ENCODE peak calls at places on chromosomes 2 and 18, in five cellular contexts. V, W, Z, X and Y are unnamed samples.

GRCh38 chr2:143083636-143084035 is 45.6 kb upstream of the ARHGAP15 start:
- ATAC-seq in V (no peak), X (peak; percentile 51), Z (no peak), W (no peak), Y (no peak)

GRCh38 chr2:227228061-227228667 is 63.7 kb downstream of the COL4A3 start:
- ATAC-seq in V (peak; percentile 31), W (no peak), X (peak; percentile 25), Z (peak; percentile 72), Y (no peak)

GRCh38 chr2:3341336-3341735 is 36.3 kb downstream of the EIPR1 start:
- ATAC-seq in V (no peak), X (no peak), W (no peak), Z (peak; percentile 77), Y (no peak)

GRCh38 chr2:234289789-234290188 is 207.1 kb downstream of the ARL4C start:
- ATAC-seq in Z (peak; percentile 9), X (peak; percentile 22), V (peak; percentile 37), W (no peak), Y (no peak)

GRCh38 chr2:241788572-241788971 is 11.9 kb downstream of the GAL3ST2 start:
- ATAC-seq in Z (no peak), V (no peak), X (peak; percentile 96), W (no peak), Y (no peak)

GRCh38 chr2:126771501-126772195 is 115.7 kb downstream of the GYPC start:
- ATAC-seq in Z (no peak), X (no peak), V (no peak), W (peak; percentile 41), Y (no peak)

GRCh38 chr2:192007819-192008218 is 160.9 kb upstream of the CAVIN2 start:
- ATAC-seq in V (no peak), W (no peak), Z (no peak), X (no peak), Y (peak; percentile 51)

GRCh38 chr2:100895402-100895801 is 75.5 kb downstream of the NPAS2 start:
- ATAC-seq in W (no peak), Z (peak; percentile 21), X (no peak), V (peak; percentile 39), Y (no peak)

GRCh38 chr2:143030127-143030526 is 99.1 kb upstream of the ARHGAP15 start:
- ATAC-seq in W (no peak), V (no peak), Z (no peak), X (peak; percentile 52), Y (no peak)

GRCh38 chr2:30457316-30457715 is 10.3 kb downstream of the LCLAT1 start:
- ATAC-seq in Z (no peak), W (no peak), V (no peak), X (no peak), Y (no peak)

GRCh38 chr2:72340665-72341064 is 193.0 kb upstream of the CYP26B1 start:
- ATAC-seq in X (no peak), V (no peak), Z (no peak), W (no peak), Y (no peak)

GRCh38 chr2:42369551-42370229 is 8.7 kb upstream of the COX7A2L start:
- ATAC-seq in X (no peak), Z (no peak), V (no peak), W (no peak), Y (no peak)

GRCh38 chr2:234158812-234159211 is 108.3 kb downstream of the SPP2 start:
- ATAC-seq in Z (no peak), V (no peak), W (no peak), X (no peak), Y (no peak)

GRCh38 chr2:147623328-147623727 is 221.5 kb upstream of the ACVR2A start:
- ATAC-seq in V (no peak), Z (no peak), X (peak; percentile 93), W (no peak), Y (no peak)

DNA sequence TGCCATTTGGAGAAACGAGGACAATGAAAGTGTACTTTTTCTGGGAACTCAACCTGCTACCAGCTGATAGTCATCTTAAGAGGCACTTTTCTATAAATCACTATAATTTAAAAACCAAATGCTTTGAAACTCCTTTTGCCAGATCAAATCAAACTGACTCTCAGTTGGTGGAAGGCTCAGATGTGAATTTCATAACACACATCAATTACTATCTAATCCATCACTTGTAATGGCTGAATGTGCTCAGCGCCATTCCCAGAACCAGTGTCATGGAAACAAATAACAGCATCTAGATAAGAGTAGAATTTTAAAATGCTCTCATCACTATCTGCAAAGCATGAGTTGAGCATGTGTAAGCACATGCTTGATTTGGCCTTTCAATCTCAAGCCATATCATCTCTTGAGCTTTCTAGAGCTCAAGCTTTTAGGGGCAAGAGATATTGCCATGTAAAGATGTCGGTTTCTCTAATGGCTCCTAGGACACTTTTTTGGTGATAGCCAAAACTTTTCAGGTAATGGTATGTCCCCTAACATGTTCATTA is 223.1 kb upstream of the ACVR2A start:
- ATAC-seq in W (no peak), X (no peak), Z (no peak), V (no peak), Y (no peak)
- TF ChIP-seq EP300 in W (no peak), X (no peak), Z (no peak), V (no peak), Y (no peak)

GRCh38 chr2:205107810-205108209 is 562.5 kb downstream of the PARD3B start:
- ATAC-seq in Z (no peak), V (no peak), X (no peak), W (no peak), Y (no peak)

DNA sequence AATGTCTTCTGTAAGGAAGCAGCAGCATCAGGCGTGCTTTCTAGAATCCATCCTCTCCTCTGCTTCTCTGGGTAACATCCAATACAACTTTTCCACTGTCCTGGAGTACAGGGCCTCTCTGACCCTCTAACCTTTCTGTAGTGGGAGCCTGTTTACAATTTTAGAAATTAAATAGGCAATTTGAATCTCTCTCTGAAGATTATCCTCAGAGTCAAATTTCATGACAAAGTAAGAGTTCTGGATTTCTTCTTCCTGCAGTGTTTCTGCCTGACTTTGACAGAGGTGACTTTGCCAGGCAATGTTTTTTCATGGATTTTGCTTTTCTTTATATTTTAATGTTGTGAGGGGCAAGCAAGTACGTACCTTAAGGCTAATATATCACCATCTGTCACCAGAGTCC is 558.4 kb downstream of the PARD3B start:
- ATAC-seq in W (no peak), X (no peak), V (no peak), Z (no peak), Y (no peak)
- TF ChIP-seq POLR2AphosphoS5 in W (no peak), X (no peak), V (no peak), Z (no peak), Y (no peak)

GRCh38 chr18:3040183-3040582 is 27.2 kb upstream of the LPIN2 start:
- ATAC-seq in W (no peak), X (no peak), Z (no peak), V (no peak), Y (no peak)

GRCh38 chr18:3040881-3041280 is 27.9 kb upstream of the LPIN2 start:
- ATAC-seq in Z (no peak), V (no peak), W (no peak), X (no peak), Y (no peak)

GRCh38 chr18:3036108-3036507 is 23.2 kb upstream of the LPIN2 start:
- ATAC-seq in V (no peak), Z (no peak), W (no peak), X (no peak), Y (no peak)

GRCh38 chr18:3035635-3036034 is 22.7 kb upstream of the LPIN2 start:
- ATAC-seq in W (no peak), V (no peak), Z (no peak), X (no peak), Y (no peak)

GRCh38 chr18:3037423-3037915 is 24.5 kb upstream of the LPIN2 start:
- ATAC-seq in V (peak; percentile 100), W (peak; percentile 85), X (peak; percentile 99), Z (peak; percentile 91), Y (peak; percentile 41)
- H3K27ac ChIP-seq in V (peak overlapping the region; percentile 73), W (peak overlapping the region; percentile 88), X (peak overlapping the region; percentile 33), Z (peak overlapping the region; percentile 64), Y (no peak overlapping the region)

GRCh38 chr2:231926180-231926741 is at the start of gene NPPC:
- ATAC-seq in X (peak; percentile 82), V (peak; percentile 82), Z (no peak), W (peak; percentile 81), Y (no peak)
- TF ChIP-seq EP300 in X (no peak), V (no peak), Z (no peak), W (no peak), Y (no peak)

GRCh38 chr2:9565436-9566153 is 10.0 kb upstream of the ADAM17 start:
- ATAC-seq in V (no peak), X (peak; percentile 61), Z (peak; percentile 86), W (peak; percentile 26), Y (peak; percentile 99)
- TF ChIP-seq POLR2AphosphoS5 in V (no peak), X (no peak), Z (peak; percentile 51), W (no peak), Y (peak; percentile 79)

DNA sequence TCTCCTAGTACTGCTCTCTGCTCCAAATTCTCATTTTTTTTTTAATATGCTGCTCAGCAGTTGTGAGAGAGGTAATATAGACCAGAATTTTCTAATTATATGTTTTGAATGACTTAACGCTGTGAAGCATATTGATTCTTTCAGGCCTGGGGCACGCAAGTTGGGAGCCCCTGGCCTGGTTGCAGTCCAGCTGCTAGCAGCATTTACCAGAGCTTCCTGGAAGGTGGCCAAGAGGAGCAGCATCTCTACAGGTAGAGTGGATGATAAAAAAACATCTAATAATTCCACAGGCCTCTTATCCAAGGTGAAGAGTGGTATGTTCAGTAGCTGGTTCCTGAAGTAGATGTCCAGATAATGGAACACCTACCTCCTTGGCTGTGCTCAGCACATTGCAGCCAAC is 7.3 kb upstream of the UGP2 start:
- ATAC-seq in Z (no peak), W (no peak), X (no peak), V (no peak), Y (no peak)
- H3K27ac ChIP-seq in Z (no peak overlapping the region), W (no peak overlapping the region), X (no peak overlapping the region), V (no peak overlapping the region), Y (no peak overlapping the region)